ENCODE peak calls at places on chromosomes 12 and 14, in five cellular contexts. B is lower lobe of right lung; A is progenitor cell of endocrine pancreas; U is stimulated activated CD4-positive, alpha-beta T cell treated with anti-CD3 and anti-CD28 coated beads, Interleukin-4, amount 100 ng/mL, for 4 hours; R is LHCN-M2. D is an unnamed sample.
A peak's percentile ranks its signal among the peaks of the same experiment; 100 is the strongest.

GRCh38 chr14:74574706-74575105 is 37.3 kb downstream of the LTBP2 start:
- DNase-seq in B (no peak), A (no peak), U (no peak), R (no peak), D (peak; percentile 61)

GRCh38 chr14:53148612-53149202 is 4.4 kb downstream of the DDHD1 start:
- DNase-seq in B (no peak), A (no peak), U (no peak), R (no peak), D (no peak)

GRCh38 chr12:55034218-55034617 is 14.4 kb downstream of the NEUROD4 start:
- DNase-seq in B (no peak), A (no peak), U (no peak), R (no peak), D (no peak)

GRCh38 chr12:12684375-12685106 is 11.4 kb downstream of the GPR19 start:
- DNase-seq in B (no peak), A (peak; percentile 52), U (no peak), R (peak; percentile 40), D (peak; percentile 55)

GRCh38 chr14:85538636-85539035 is 8.7 kb downstream of the FLRT2 start:
- DNase-seq in B (no peak), A (no peak), U (no peak), R (peak; percentile 54), D (no peak)

GRCh38 chr12:3252416-3252815 is 175.2 kb downstream of the TSPAN9 start:
- DNase-seq in B (peak; percentile 60), A (no peak), U (no peak), R (no peak), D (peak; percentile 92)

GRCh38 chr12:80815351-80815750 is 98.6 kb downstream of the MYF5 start:
- DNase-seq in B (no peak), A (no peak), U (no peak), R (no peak), D (no peak)

GRCh38 chr14:35277179-35277578 is 15.0 kb upstream of the PSMA6 start:
- DNase-seq in B (no peak), A (no peak), U (no peak), R (no peak), D (no peak)

GRCh38 chr12:95600567-95600966 is 49.3 kb upstream of the USP44 start:
- DNase-seq in B (no peak), A (no peak), U (no peak), R (no peak), D (no peak)

GRCh38 chr12:109637341-109637740 is 63.7 kb downstream of the MVK start:
- DNase-seq in B (no peak), A (no peak), U (no peak), R (no peak), D (no peak)

GRCh38 chr14:47148686-47149085 is 497.1 kb upstream of the RPL10L start:
- DNase-seq in B (no peak), A (no peak), U (no peak), R (no peak), D (no peak)

GRCh38 chr12:127051139-127051538 is 1215.8 kb upstream of the TMEM132C start:
- DNase-seq in B (no peak), A (no peak), U (no peak), R (no peak), D (no peak)

GRCh38 chr12:9367828-9368227 is 159.6 kb upstream of the PZP start:
- DNase-seq in B (no peak), A (no peak), U (no peak), R (no peak), D (no peak)

GRCh38 chr12:54463034-54463433 is 10.4 kb downstream of the GTSF1 start:
- DNase-seq in B (no peak), A (no peak), U (no peak), R (peak; percentile 85), D (no peak)

GRCh38 chr14:22390824-22391461 is 198.1 kb downstream of the DAD1 start:
- DNase-seq in B (no peak), A (no peak), U (no peak), R (no peak), D (no peak)

GRCh38 chr14:89493877-89494634 is 77.0 kb upstream of the FOXN3 start:
- DNase-seq in B (no peak), A (no peak), U (no peak), R (no peak), D (no peak)

GRCh38 chr14:92631098-92631497 is 117.3 kb downstream of the LGMN start:
- DNase-seq in B (no peak), A (no peak), U (no peak), R (no peak), D (no peak)

GRCh38 chr12:62861586-62861985 is 73.4 kb downstream of the PPM1H start:
- DNase-seq in B (no peak), A (no peak), U (no peak), R (no peak), D (no peak)

GRCh38 chr12:46402861-46403731 is 30.5 kb upstream of the SLC38A2 start:
- DNase-seq in B (no peak), A (no peak), U (no peak), R (no peak), D (no peak)